ENCODE peak calls at places on chromosome 12, in ten cellular contexts. H, X, P, G, Z, V, T, Y, S and K are unnamed samples.

GRCh38 chr12:12441891-12442461 is 85.1 kb downstream of the BORCS5 start:
- DNase-seq in G (no peak), X (no peak), Z (no peak), Y (no peak), V (no peak), T (no peak), H (peak), P (no peak), S (no peak), K (no peak)

GRCh38 chr12:132689227-132689626 is 1.8 kb downstream of the PXMP2 start:
- DNase-seq in Z (no peak), S (no peak), H (no peak), Y (no peak), G (peak), V (no peak), P (no peak), X (no peak), T (peak), K (no peak)

GRCh38 chr12:111441107-111441928 is 35.6 kb downstream of the SH2B3 start:
- DNase-seq in X (no peak), G (no peak), Z (no peak), V (no peak), T (no peak), P (no peak), Y (no peak), H (no peak), S (no peak), K (no peak)

GRCh38 chr12:58069268-58069967 is 128.1 kb downstream of the ATP23 start:
- DNase-seq in X (no peak), S (no peak), G (no peak), H (peak), V (no peak), T (no peak), Y (no peak), Z (no peak), P (no peak), K (no peak)

GRCh38 chr12:85274076-85274415 is 6.0 kb upstream of the ALX1 start:
- DNase-seq in Y (no peak), Z (no peak), V (no peak), G (no peak), H (no peak), P (no peak), X (no peak), S (no peak), T (no peak), K (no peak)

GRCh38 chr12:124720019-124720686 is 143.5 kb downstream of the SCARB1 start:
- DNase-seq in Z (peak), S (peak), T (no peak), H (peak), G (no peak), Y (no peak), V (no peak), X (no peak), P (peak), K (no peak)

GRCh38 chr12:79420146-79420618 is 270.6 kb downstream of the PAWR start:
- DNase-seq in P (no peak), G (no peak), V (no peak), T (no peak), X (no peak), Z (peak), H (peak), Y (no peak), S (peak), K (no peak)

GRCh38 chr12:92108651-92109050 is 37.0 kb downstream of the BTG1 start:
- DNase-seq in Y (no peak), T (no peak), V (peak), G (no peak), P (no peak), S (peak), X (no peak), H (peak), Z (no peak), K (no peak)

GRCh38 chr12:122096591-122097149 is 18.1 kb downstream of the MLXIP start:
- DNase-seq in V (no peak), P (no peak), T (peak), X (peak), G (peak), Y (no peak), H (no peak), S (no peak), Z (no peak), K (peak)

GRCh38 chr12:40691913-40692616 is at the start of gene CNTN1:
- DNase-seq in Y (peak), T (no peak), X (peak), H (peak), P (peak), V (peak), Z (no peak), G (peak), S (peak), K (peak)